ENCODE peak calls at places on chromosomes 13 and 19, in eight cellular contexts. V is frontal cortex, C is DMS153, R is PC-9, H is NCI-H1930, P is NCI-H2081, K is fibroblast of the conjunctiva, F is glutamatergic neuron. Y is an unnamed sample.
A peak's percentile ranks its signal among the peaks of the same experiment; 100 is the strongest.

GRCh38 chr13:113769106-113769505 is 10.1 kb downstream of the TMEM255B start:
- DNase-seq in V (no peak), C (no peak), R (no peak), H (no peak), P (no peak), K (no peak), F (no peak), Y (no peak)

GRCh38 chr19:17394891-17395415 is 957 bp upstream of the CCDC194 start:
- DNase-seq in V (no peak), C (no peak), R (peak; percentile 24), H (no peak), P (peak; percentile 3), K (peak; percentile 37), F (peak; percentile 77), Y (no peak)

GRCh38 chr13:111281751-111282311 is 38.6 kb upstream of the TEX29 start:
- DNase-seq in V (no peak), C (no peak), R (no peak), H (no peak), P (no peak), K (no peak), F (no peak), Y (no peak)

GRCh38 chr13:46964789-46965527 is 68.1 kb upstream of the HTR2A start:
- DNase-seq in V (no peak), C (no peak), R (no peak), H (no peak), P (no peak), K (no peak), F (no peak), Y (no peak)

GRCh38 chr19:56671613-56671994 is at the start of gene ZNF835:
- DNase-seq in V (peak; percentile 95), C (no peak), R (no peak), H (peak; percentile 97), P (no peak), K (peak; percentile 50), F (peak; percentile 95), Y (peak; percentile 90)

GRCh38 chr13:33296793-33297425 is 11.4 kb upstream of the STARD13 start:
- DNase-seq in V (no peak), C (no peak), R (no peak), H (no peak), P (no peak), K (no peak), F (no peak), Y (no peak)

GRCh38 chr19:49591731-49592485 is 926 bp downstream of the PRR12 start:
- DNase-seq in V (no peak), C (no peak), R (peak; percentile 76), H (peak; percentile 50), P (peak; percentile 53), K (no peak), F (peak; percentile 56), Y (peak; percentile 38)

GRCh38 chr19:23436944-23437343 is 41.7 kb upstream of the ZNF91 start:
- DNase-seq in V (no peak), C (no peak), R (no peak), H (no peak), P (no peak), K (no peak), F (no peak), Y (no peak)

GRCh38 chr19:3656073-3656746 is 29.6 kb upstream of the CACTIN start:
- DNase-seq in V (no peak), C (no peak), R (no peak), H (no peak), P (no peak), K (no peak), F (peak; percentile 88), Y (no peak)

GRCh38 chr19:3618144-3618810 is 8.3 kb downstream of the CACTIN start:
- DNase-seq in V (peak; percentile 94), C (no peak), R (peak; percentile 33), H (no peak), P (no peak), K (peak; percentile 47), F (peak; percentile 76), Y (no peak)

GRCh38 chr19:6020166-6020967 is 42.4 kb upstream of the RANBP3 start:
- DNase-seq in V (no peak), C (peak; percentile 91), R (no peak), H (peak; percentile 26), P (peak; percentile 78), K (no peak), F (no peak), Y (no peak)

GRCh38 chr13:34545461-34545860 is 396.6 kb upstream of the NBEA start:
- DNase-seq in V (no peak), C (no peak), R (no peak), H (no peak), P (no peak), K (no peak), F (no peak), Y (no peak)

GRCh38 chr13:65926750-65927171 is 1303.4 kb downstream of the PCDH9 start:
- DNase-seq in V (no peak), C (no peak), R (no peak), H (no peak), P (no peak), K (no peak), F (peak; percentile 33), Y (no peak)

Y was measured in amygdala.